ENCODE peak calls at places on chromosomes 3 and 15, in six cellular contexts. K is hepatocyte, Y is cardiac fibroblast, T is body of pancreas, M is IMR-90, H is colonic mucosa. D is an unnamed sample.

GRCh38 chr3:52230889-52231499 is 5.5 kb upstream of the TLR9 start:
- DNase-seq in K (no peak), Y (no peak), T (no peak), M (no peak), H (no peak), D (no peak)

GRCh38 chr3:151460240-151460639 is 621 bp downstream of the IGSF10 start:
- DNase-seq in K (no peak), Y (peak), T (no peak), M (no peak), H (no peak), D (no peak)

GRCh38 chr3:122260206-122260605 is 64.8 kb upstream of the CSTA start:
- DNase-seq in K (no peak), Y (no peak), T (no peak), M (no peak), H (no peak), D (no peak)

GRCh38 chr15:44193651-44194396 is 1.2 kb downstream of the FRMD5 start:
- DNase-seq in K (peak), Y (peak), T (no peak), M (peak), H (peak), D (no peak)

GRCh38 chr3:39809181-39809994 is at the start of gene MYRIP:
- DNase-seq in K (peak), Y (peak), T (peak), M (no peak), H (peak), D (no peak)

GRCh38 chr15:25947336-25948080 is 84.4 kb upstream of the ATP10A start:
- DNase-seq in K (peak), Y (no peak), T (peak), M (peak), H (no peak), D (no peak)

GRCh38 chr15:42591238-42591936 is 16.0 kb downstream of the STARD9 start:
- DNase-seq in K (peak), Y (peak), T (no peak), M (peak), H (peak), D (no peak)

GRCh38 chr15:69482686-69483256 is 30.2 kb downstream of the RPLP1 start:
- DNase-seq in K (no peak), Y (no peak), T (no peak), M (no peak), H (no peak), D (no peak)

GRCh38 chr3:98732239-98733054 is 30.7 kb upstream of the ST3GAL6 start:
- DNase-seq in K (peak), Y (peak), T (peak), M (no peak), H (peak), D (no peak)

GRCh38 chr3:135224963-135225362 is 429.9 kb downstream of the EPHB1 start:
- DNase-seq in K (no peak), Y (no peak), T (no peak), M (no peak), H (no peak), D (no peak)

GRCh38 chr15:58432421-58432820 is 630 bp downstream of the LIPC start:
- DNase-seq in K (no peak), Y (peak), T (no peak), M (peak), H (peak), D (no peak)

DNA sequence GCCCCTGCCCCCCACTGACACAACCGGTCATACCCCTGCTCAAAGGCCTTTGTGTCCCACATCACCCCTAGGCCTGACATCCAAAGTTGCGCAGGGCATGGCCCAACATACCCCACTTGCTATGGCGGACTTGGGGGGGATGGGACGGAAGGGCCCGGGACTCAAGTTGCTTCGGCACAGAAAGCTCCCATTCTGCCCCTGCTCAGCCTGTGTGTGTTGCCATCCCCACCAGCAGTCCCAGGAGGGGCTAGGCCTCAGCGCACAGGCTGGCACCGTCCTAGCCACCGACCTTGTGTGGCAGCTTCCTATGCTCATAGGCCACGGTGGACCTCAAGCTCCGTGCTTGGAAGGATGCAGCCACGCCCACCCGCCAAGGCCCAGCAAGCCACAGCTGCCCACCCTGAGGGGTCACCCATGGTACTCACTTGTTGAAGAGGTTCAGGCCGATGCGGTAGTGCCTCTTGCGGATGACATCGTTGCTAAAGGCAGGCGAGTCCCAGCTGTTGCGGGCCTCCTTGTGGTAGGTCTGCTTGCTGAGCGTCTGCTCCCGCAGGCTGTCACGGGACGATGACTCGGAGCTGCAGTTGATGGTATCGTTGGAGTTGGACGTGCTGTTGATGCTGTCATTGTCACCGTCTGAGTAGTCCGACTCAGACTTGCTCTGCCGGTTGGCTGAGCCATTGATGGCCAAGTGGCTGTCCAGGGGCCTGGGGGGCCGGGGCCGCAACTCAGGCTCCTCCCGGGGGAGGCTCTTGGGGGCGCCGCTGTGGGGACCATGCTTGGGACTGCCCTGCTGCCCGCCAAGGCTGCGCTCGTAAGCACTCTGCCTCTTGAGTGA is 93.9 kb upstream of the RPL32 start:
- DNase-seq in K (no peak), Y (no peak), T (no peak), M (no peak), H (no peak), D (no peak)
- TF ChIP-seq CTCF in K (no peak), Y (no peak), T (no peak), M (no peak), H (no peak), D (no peak)

GRCh38 chr15:90400005-90400758 is 12.1 kb downstream of the IQGAP1 start:
- DNase-seq in K (no peak), Y (peak), T (no peak), M (no peak), H (no peak), D (no peak)
- H3K4me3 ChIP-seq in K (no peak), Y (no peak), T (no peak), M (no peak), H (no peak), D (no peak)

DNA sequence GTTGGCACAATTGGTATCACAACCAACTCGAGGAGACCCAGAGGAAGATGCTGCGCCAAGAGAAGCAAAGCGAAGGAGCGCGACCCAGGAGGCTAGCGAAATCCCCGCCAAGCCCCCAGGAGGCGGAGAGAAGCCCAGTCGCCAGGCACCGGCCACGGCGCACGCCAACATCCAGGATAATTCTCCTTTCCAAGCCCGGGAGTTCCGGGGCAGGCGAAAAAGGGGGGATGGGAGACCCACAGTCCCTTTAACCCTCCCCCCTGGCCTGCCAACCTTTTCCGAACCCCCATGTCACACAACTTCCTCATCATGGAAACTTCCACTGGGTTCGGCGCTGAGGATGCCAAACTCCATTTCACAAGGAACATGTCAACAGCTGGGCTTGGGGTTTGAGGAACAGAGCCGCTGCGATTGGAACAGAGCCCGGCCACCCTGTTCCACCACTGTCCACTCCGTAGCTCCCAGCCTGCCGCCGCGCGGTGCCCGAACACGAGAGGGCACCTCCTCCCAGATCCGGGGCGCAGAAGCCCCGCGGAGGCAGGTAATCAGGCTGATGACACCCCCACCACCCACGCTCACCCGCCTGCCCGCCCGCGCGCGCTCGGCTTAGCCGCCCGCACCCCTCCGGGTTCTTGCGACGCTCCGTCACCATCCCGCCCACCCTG is 567 bp downstream of the THRB start:
- DNase-seq in K (peak), Y (peak), T (peak), M (no peak), H (peak), D (no peak)
- TF ChIP-seq CTCF in K (peak), Y (no peak), T (no peak), M (no peak), H (no peak), D (no peak)

GRCh38 chr3:21543380-21544075 is 207.5 kb downstream of the ZNF385D start:
- DNase-seq in K (no peak), Y (no peak), T (no peak), M (no peak), H (no peak), D (no peak)

GRCh38 chr3:21540265-21540664 is 210.7 kb downstream of the ZNF385D start:
- DNase-seq in K (no peak), Y (no peak), T (no peak), M (no peak), H (no peak), D (no peak)

GRCh38 chr3:21544076-21544462 is 206.9 kb downstream of the ZNF385D start:
- DNase-seq in K (no peak), Y (no peak), T (no peak), M (no peak), H (no peak), D (no peak)

GRCh38 chr3:21542656-21543379 is 208.2 kb downstream of the ZNF385D start:
- DNase-seq in K (no peak), Y (no peak), T (no peak), M (no peak), H (no peak), D (no peak)
- H3K4me3 ChIP-seq in K (no peak), Y (no peak), T (no peak), M (no peak), H (no peak), D (no peak)

GRCh38 chr3:139634236-139634635 is 43.5 kb downstream of the NMNAT3 start:
- DNase-seq in K (peak), Y (no peak), T (no peak), M (no peak), H (no peak), D (no peak)

GRCh38 chr3:139630532-139630931 is 47.2 kb downstream of the NMNAT3 start:
- DNase-seq in K (no peak), Y (no peak), T (no peak), M (no peak), H (no peak), D (no peak)

GRCh38 chr3:139633511-139633910 is 44.3 kb downstream of the NMNAT3 start:
- DNase-seq in K (no peak), Y (no peak), T (no peak), M (no peak), H (no peak), D (no peak)

GRCh38 chr3:139627759-139628158 is 50.0 kb downstream of the NMNAT3 start:
- DNase-seq in K (no peak), Y (no peak), T (no peak), M (no peak), H (no peak), D (no peak)

GRCh38 chr3:139629033-139629432 is 48.7 kb downstream of the NMNAT3 start:
- DNase-seq in K (no peak), Y (peak), T (no peak), M (peak), H (no peak), D (no peak)
- TF ChIP-seq CTCF in K (peak), Y (no peak), T (peak), M (peak), H (peak), D (peak)

DNA sequence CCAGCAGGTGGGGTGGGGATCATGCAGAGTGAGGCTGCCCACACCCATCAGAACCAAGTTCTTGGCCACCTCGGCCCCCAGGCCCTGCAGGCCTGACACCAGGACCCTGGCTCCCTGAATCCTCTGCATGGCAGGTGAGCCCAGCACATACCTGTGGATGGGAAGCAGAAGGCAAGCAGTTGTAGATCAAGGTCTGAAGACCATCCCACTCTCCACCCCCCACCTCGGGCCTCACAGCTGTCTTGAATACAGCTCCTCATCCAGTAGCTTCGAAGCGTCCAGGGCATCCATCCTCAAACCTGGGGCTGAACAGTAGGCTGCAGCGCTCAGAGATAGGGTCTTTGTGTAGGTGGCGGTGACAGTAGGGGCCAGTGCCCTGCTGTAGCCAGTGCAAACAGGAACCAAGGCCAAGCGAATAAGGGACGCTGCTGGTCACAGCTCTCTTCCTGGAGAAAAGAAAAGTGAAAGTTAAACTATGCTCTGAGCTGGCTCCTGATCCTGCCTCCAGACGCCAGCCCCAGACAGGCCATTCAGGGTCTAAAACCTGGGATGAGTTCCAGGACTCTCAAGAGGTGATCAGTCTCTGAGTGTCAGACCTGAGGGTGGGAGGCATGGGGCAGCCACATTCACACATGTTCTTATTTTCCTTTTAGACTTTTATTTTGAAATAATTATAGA is at the start of gene UBA7:
- DNase-seq in K (peak), Y (peak), T (peak), M (peak), H (peak), D (no peak)
- H3K4me3 ChIP-seq in K (no peak), Y (peak), T (no peak), M (peak), H (peak), D (peak)

GRCh38 chr3:111967651-111968274 is 11.1 kb upstream of the ABHD10 start:
- DNase-seq in K (peak), Y (peak), T (peak), M (peak), H (peak), D (peak)
- TF ChIP-seq CTCF in K (peak), Y (peak), T (peak), M (peak), H (peak), D (peak)

GRCh38 chr3:138578141-138578540 is 15.9 kb downstream of the CEP70 start:
- DNase-seq in K (no peak), Y (no peak), T (no peak), M (no peak), H (no peak), D (no peak)

GRCh38 chr3:138573138-138573537 is 20.9 kb downstream of the CEP70 start:
- DNase-seq in K (no peak), Y (no peak), T (no peak), M (no peak), H (no peak), D (no peak)

DNA sequence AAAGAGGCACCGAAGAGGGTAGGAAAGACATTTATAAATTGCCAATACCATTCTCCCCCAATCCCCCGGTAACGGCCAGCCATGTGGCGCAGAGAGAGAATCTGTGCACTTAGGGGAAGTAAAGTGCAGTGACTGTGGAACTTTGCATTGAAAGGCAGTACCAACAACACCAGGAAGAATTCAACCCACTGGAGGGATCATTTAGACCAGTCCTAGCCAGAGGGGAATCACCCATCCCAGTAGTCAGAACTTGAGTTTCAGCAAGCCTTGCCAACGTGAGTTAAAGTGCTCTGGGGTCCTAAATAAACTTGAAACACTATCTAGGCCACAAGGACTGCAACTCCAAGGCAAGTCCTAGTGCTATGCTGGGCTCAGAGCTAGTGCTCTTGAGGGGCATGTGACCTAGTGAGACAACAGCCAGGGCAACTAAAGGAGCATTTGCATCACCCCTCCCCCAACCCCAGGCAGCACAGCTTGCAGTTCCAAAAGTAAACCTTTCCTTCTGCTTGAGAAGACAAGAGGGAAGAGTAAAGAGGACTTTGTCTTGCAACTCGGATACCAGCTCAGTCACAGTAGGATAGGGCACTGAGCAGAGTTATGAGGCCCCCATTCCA is 15.0 kb downstream of the CEP70 start:
- DNase-seq in K (no peak), Y (no peak), T (no peak), M (no peak), H (no peak), D (no peak)
- H3K4me3 ChIP-seq in K (no peak), Y (no peak), T (no peak), M (no peak), H (no peak), D (no peak)

DNA sequence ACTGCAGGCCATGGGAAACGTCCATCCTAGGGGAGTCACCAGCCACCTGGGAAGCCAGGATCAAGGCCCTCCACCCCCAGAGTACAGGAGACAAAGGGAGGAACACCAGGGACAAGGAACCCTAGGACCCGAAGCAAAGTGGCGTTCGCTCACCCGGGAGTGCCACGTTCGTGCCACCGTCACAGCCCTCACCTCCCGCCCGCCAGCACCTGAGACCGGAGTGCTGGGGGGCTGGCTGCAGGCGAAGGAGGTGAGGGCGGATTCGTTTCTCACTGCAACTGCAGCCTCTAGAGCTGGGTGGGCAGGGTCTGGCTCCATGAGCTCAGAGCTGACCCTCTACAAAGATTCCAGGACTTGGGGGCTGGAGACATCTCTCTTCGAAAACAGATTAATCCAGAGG is 26.3 kb downstream of the ZDHHC19 start:
- DNase-seq in K (no peak), Y (no peak), T (no peak), M (no peak), H (no peak), D (no peak)
- TF ChIP-seq CTCF in K (no peak), Y (no peak), T (no peak), M (no peak), H (no peak), D (no peak)

DNA sequence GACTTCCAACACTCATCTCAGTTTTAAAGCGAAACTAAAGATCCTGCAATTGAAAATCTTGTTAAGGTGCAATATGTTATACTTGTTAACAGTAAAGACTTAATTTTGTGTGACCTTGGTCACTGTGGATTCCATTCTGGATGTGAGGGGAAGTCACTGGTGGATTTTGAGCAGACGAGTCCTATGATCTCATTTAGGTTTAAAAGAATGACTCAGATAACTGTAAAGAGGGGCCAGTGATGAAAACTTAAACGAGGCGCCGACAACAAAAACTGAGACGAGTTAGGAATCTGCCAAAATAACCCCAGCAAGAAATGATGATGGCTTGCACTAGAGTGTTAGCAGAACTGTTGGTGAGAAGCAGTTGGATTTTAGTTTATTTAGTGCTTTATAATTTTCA is 56.5 kb downstream of the LRRC28 start:
- DNase-seq in K (no peak), Y (peak), T (no peak), M (peak), H (no peak), D (no peak)
- H3K4me3 ChIP-seq in K (no peak), Y (no peak), T (no peak), M (no peak), H (no peak), D (peak)

D was measured in AG04450.